ENCODE peak calls at places on chromosomes 12 and 14, in four cellular contexts. I, Z, F and W are unnamed samples.

GRCh38 chr14:61213116-61213720 is 67.9 kb downstream of the TMEM30B start:
- DNase-seq in I (no peak), Z (no peak), F (no peak), W (no peak)

GRCh38 chr14:24197066-24197465 is 1.8 kb upstream of the TM9SF1 start:
- DNase-seq in I (no peak), Z (no peak), F (no peak), W (no peak)

GRCh38 chr14:68050177-68050576 is 230.6 kb downstream of the RAD51B start:
- DNase-seq in I (no peak), Z (no peak), F (no peak), W (no peak)

GRCh38 chr12:110354172-110354780 is 49.2 kb downstream of the ANAPC7 start:
- DNase-seq in I (no peak), Z (no peak), F (no peak), W (no peak)

GRCh38 chr14:49946320-49947141 is 53.6 kb downstream of the ARF6 start:
- DNase-seq in I (no peak), Z (no peak), F (no peak), W (peak)

GRCh38 chr12:121861549-121862254 is 3.0 kb upstream of the HPD start:
- DNase-seq in I (no peak), Z (no peak), F (no peak), W (no peak)

GRCh38 chr12:98440165-98440581 is 75.2 kb upstream of the TMPO start:
- DNase-seq in I (peak), Z (peak), F (no peak), W (no peak)

GRCh38 chr14:103656758-103657133 is 27.7 kb downstream of the KLC1 start:
- DNase-seq in I (no peak), Z (no peak), F (no peak), W (no peak)

GRCh38 chr12:13223176-13223806 is 26.8 kb downstream of the EMP1 start:
- DNase-seq in I (no peak), Z (no peak), F (no peak), W (no peak)

GRCh38 chr12:29278673-29279420 is 102.1 kb downstream of the ERGIC2 start:
- DNase-seq in I (no peak), Z (no peak), F (no peak), W (no peak)

GRCh38 chr12:120376890-120377572 is 8.1 kb upstream of the MSI1 start:
- DNase-seq in I (no peak), Z (no peak), F (no peak), W (no peak)

GRCh38 chr12:111010061-111010460 is 89.7 kb upstream of the MYL2 start:
- DNase-seq in I (no peak), Z (no peak), F (no peak), W (no peak)

GRCh38 chr12:77796775-77797174 is 33.9 kb upstream of the NAV3 start:
- DNase-seq in I (no peak), Z (no peak), F (no peak), W (no peak)

GRCh38 chr14:22388669-22389625 is 200.1 kb downstream of the DAD1 start:
- DNase-seq in I (no peak), Z (no peak), F (no peak), W (no peak)

GRCh38 chr14:39055786-39056474 is 47.1 kb downstream of the SEC23A start:
- DNase-seq in I (no peak), Z (no peak), F (peak), W (no peak)

GRCh38 chr12:19783547-19784444 is 344.5 kb downstream of the AEBP2 start:
- DNase-seq in I (no peak), Z (no peak), F (no peak), W (no peak)

GRCh38 chr12:1588574-1588944 is 5.8 kb downstream of the FBXL14 start:
- DNase-seq in I (no peak), Z (no peak), F (no peak), W (no peak)

GRCh38 chr12:80166751-80167150 is 67.4 kb downstream of the OTOGL start:
- DNase-seq in I (no peak), Z (no peak), F (no peak), W (no peak)

GRCh38 chr12:96208346-96208745 is 14.2 kb downstream of the ELK3 start:
- DNase-seq in I (no peak), Z (no peak), F (no peak), W (no peak)

GRCh38 chr14:81946808-81947798 is 413.4 kb upstream of the SEL1L start:
- DNase-seq in I (no peak), Z (no peak), F (no peak), W (no peak)

GRCh38 chr14:104048758-104049496 is 36.6 kb upstream of the ASPG start:
- DNase-seq in I (no peak), Z (no peak), F (peak), W (no peak)

GRCh38 chr14:81471062-81471461 is 62.6 kb downstream of the SEL1L start:
- DNase-seq in I (no peak), Z (no peak), F (no peak), W (no peak)

GRCh38 chr12:110689002-110689600 is at the start of gene HVCN1:
- DNase-seq in I (peak), Z (no peak), F (peak), W (peak)

GRCh38 chr14:34027130-34027989 is 76.5 kb upstream of the EGLN3 start:
- DNase-seq in I (no peak), Z (no peak), F (no peak), W (no peak)

GRCh38 chr12:3179731-3180130 is 102.6 kb downstream of the TSPAN9 start:
- DNase-seq in I (no peak), Z (no peak), F (no peak), W (no peak)

GRCh38 chr12:1703771-1704170 is 12.9 kb downstream of the ADIPOR2 start:
- DNase-seq in I (no peak), Z (no peak), F (no peak), W (no peak)

GRCh38 chr14:55454264-55455151 is 14.1 kb upstream of the TBPL2 start:
- DNase-seq in I (peak), Z (peak), F (no peak), W (no peak)

GRCh38 chr14:21768116-21768874 is 94.7 kb upstream of the OR4E1 start:
- DNase-seq in I (no peak), Z (no peak), F (peak), W (no peak)

GRCh38 chr12:54824402-54824801 is 29.9 kb upstream of the MUCL1 start:
- DNase-seq in I (no peak), Z (no peak), F (no peak), W (no peak)
- TF ChIP-seq CTCF in I (peak), Z (no peak), F (no peak), W (no peak)

GRCh38 chr12:128619263-128619662 is 204.5 kb downstream of the SLC15A4 start:
- DNase-seq in I (no peak), Z (no peak), F (no peak), W (no peak)

GRCh38 chr12:128609861-128610260 is 213.9 kb downstream of the SLC15A4 start:
- DNase-seq in I (no peak), Z (no peak), F (peak), W (no peak)

GRCh38 chr12:128617304-128617833 is 206.4 kb downstream of the SLC15A4 start:
- DNase-seq in I (no peak), Z (no peak), F (no peak), W (no peak)

GRCh38 chr12:128612150-128612850 is 211.5 kb downstream of the SLC15A4 start:
- DNase-seq in I (no peak), Z (no peak), F (no peak), W (no peak)

DNA sequence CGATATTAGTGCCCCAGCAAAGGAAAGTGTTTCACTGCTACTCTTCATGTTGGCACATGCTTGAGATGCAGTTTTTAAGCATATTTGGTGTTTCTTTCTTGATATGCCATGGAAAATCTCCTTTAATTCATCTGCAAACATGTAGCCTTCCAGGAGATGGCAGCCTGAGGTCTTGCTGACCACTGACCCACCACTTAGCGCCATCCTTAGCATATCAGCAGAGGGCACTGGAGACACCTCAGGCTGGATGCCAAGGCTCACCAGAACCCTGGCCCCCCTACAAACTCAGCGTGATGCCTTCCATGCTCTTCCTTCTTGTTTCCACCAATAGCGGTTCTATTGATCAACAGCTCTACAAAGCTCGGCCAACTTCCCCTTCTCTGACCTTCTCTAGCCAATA is 209.9 kb downstream of the SLC15A4 start:
- DNase-seq in I (no peak), Z (no peak), F (no peak), W (no peak)
- TF ChIP-seq CTCF in I (no peak), Z (no peak), F (no peak), W (no peak)

GRCh38 chr12:103627189-103627855 is 40.2 kb downstream of the STAB2 start:
- DNase-seq in I (no peak), Z (peak), F (no peak), W (no peak)

GRCh38 chr12:103623716-103624115 is 36.6 kb downstream of the STAB2 start:
- DNase-seq in I (no peak), Z (no peak), F (no peak), W (no peak)

DNA sequence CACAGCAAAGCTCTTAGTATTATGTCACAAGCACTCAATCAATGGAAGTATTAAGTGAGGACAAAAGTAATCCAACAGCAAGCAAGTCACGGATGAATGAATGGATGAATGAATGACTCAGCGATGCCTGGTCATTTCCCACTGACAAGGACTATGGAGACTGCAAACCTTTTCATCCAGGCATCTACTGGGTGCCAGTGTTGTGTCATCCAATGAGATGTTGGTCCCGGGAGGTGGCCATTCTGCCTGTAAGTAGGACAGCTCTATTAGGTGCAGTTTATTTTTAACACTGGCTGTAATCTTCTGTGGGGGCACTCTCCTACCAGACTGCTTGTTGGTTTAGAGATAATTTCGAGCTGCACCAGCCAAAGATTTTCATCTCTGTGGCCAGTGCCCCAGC is 39.4 kb downstream of the STAB2 start:
- DNase-seq in I (no peak), Z (peak), F (peak), W (peak)
- TF ChIP-seq CTCF in I (no peak), Z (no peak), F (no peak), W (no peak)

GRCh38 chr12:75529826-75530225 is 18.4 kb upstream of the KRR1 start:
- DNase-seq in I (no peak), Z (no peak), F (no peak), W (no peak)

GRCh38 chr12:75528272-75528671 is 16.9 kb upstream of the KRR1 start:
- DNase-seq in I (no peak), Z (no peak), F (no peak), W (no peak)

GRCh38 chr12:75528692-75529091 is 17.3 kb upstream of the KRR1 start:
- DNase-seq in I (no peak), Z (no peak), F (no peak), W (no peak)

GRCh38 chr12:75526655-75527511 is 15.5 kb upstream of the KRR1 start:
- DNase-seq in I (no peak), Z (no peak), F (peak), W (no peak)

GRCh38 chr12:75525263-75525662 is 13.9 kb upstream of the KRR1 start:
- DNase-seq in I (no peak), Z (no peak), F (no peak), W (no peak)
- TF ChIP-seq CTCF in I (no peak), Z (peak), F (peak), W (no peak)

GRCh38 chr12:115785548-115785947 is 491.9 kb downstream of the MED13L start:
- DNase-seq in I (no peak), Z (no peak), F (no peak), W (no peak)
- TF ChIP-seq CTCF in I (no peak), Z (no peak), F (no peak), W (no peak)

GRCh38 chr12:115852054-115852453 is 425.4 kb downstream of the MED13L start:
- DNase-seq in I (no peak), Z (no peak), F (no peak), W (no peak)

GRCh38 chr12:115859231-115859630 is 418.3 kb downstream of the MED13L start:
- DNase-seq in I (no peak), Z (no peak), F (no peak), W (no peak)

GRCh38 chr12:115857923-115858322 is 419.6 kb downstream of the MED13L start:
- DNase-seq in I (no peak), Z (peak), F (no peak), W (no peak)

GRCh38 chr12:115860619-115861018 is 416.9 kb downstream of the MED13L start:
- DNase-seq in I (no peak), Z (no peak), F (no peak), W (no peak)

GRCh38 chr12:115857160-115857920 is 420.2 kb downstream of the MED13L start:
- DNase-seq in I (no peak), Z (no peak), F (no peak), W (no peak)
- TF ChIP-seq CTCF in I (no peak), Z (no peak), F (peak), W (no peak)

DNA sequence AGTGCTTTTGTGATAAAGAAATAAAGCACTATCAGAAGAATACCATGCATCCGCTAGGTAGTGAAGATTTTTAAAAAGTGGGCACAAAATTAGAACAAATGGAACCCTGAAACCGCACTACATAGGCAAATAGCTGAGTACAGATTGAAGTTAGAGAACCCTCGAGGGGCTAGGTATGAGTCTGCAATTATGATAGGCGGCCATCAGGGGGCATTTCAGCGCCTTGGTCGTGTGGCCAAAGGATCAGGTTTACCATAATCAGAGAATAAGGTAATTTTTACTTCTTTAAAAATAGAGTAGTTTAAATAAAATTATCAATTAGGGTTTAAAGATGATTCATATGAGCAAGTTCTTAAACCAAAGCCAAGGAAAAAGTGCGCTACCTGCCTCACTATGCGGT is 129.8 kb downstream of the TMX1 start:
- DNase-seq in I (no peak), Z (no peak), F (no peak), W (no peak)
- TF ChIP-seq CTCF in I (no peak), Z (no peak), F (peak), W (no peak)